ENCODE peak calls at places on chromosome 20, in eight cellular contexts. Z, E, Y, U, M, O, D and V are unnamed samples.

GRCh38 chr20:8400461-8400860 is 268.4 kb downstream of the PLCB1 start:
- DNase-seq in E (no peak), Y (no peak), D (no peak), Z (no peak), O (no peak), M (no peak), U (no peak), V (no peak)

GRCh38 chr20:3663858-3664257 is 659 bp upstream of the GFRA4 start:
- DNase-seq in M (no peak), D (no peak), E (no peak), U (no peak), O (no peak), Z (no peak), Y (no peak), V (no peak)

GRCh38 chr20:3452690-3453089 is 18.1 kb upstream of the ATRN start:
- DNase-seq in M (no peak), O (no peak), Z (no peak), D (no peak), U (no peak), Y (no peak), E (no peak), V (no peak)

GRCh38 chr20:9390441-9390840 is 123.9 kb upstream of the LAMP5 start:
- DNase-seq in U (no peak), Z (no peak), O (no peak), Y (no peak), E (no peak), D (no peak), M (no peak), V (no peak)

GRCh38 chr20:52978851-52979250 is 6.7 kb downstream of the TSHZ2 start:
- DNase-seq in E (no peak), U (no peak), O (no peak), Y (no peak), M (no peak), Z (no peak), D (no peak), V (no peak)

GRCh38 chr20:46118481-46119020 is 437 bp downstream of the CD40 start:
- DNase-seq in D (peak; percentile 27), O (no peak), U (peak; percentile 40), Y (no peak), Z (peak; percentile 50), M (peak; percentile 66), E (no peak), V (peak; percentile 33)

GRCh38 chr20:53660078-53660909 is 66.7 kb upstream of the ZNF217 start:
- DNase-seq in O (peak; percentile 27), Z (peak; percentile 68), E (no peak), U (no peak), D (peak; percentile 44), M (no peak), Y (no peak), V (no peak)

GRCh38 chr20:4555188-4555893 is 166.4 kb upstream of the PRND start:
- DNase-seq in O (no peak), Y (no peak), U (no peak), Z (no peak), M (no peak), E (no peak), D (no peak), V (peak; percentile 25)

GRCh38 chr20:22430154-22430745 is 154.1 kb downstream of the FOXA2 start:
- DNase-seq in Z (no peak), U (no peak), D (no peak), E (no peak), M (no peak), O (no peak), Y (no peak), V (no peak)

GRCh38 chr20:53910312-53911002 is 159.9 kb downstream of the BCAS1 start:
- DNase-seq in E (no peak), Y (no peak), O (no peak), D (no peak), Z (no peak), U (no peak), M (peak; percentile 28), V (no peak)

GRCh38 chr20:20683922-20684321 is 28.5 kb downstream of the RALGAPA2 start:
- DNase-seq in Y (no peak), U (no peak), E (no peak), Z (no peak), M (no peak), O (no peak), D (no peak), V (no peak)

GRCh38 chr20:63172726-63173125 is 43.2 kb downstream of the YTHDF1 start:
- DNase-seq in U (no peak), M (no peak), Y (no peak), E (no peak), Z (no peak), O (no peak), D (no peak), V (no peak)

GRCh38 chr20:34066476-34067090 is 45.5 kb downstream of the EIF2S2 start:
- DNase-seq in U (no peak), Y (no peak), Z (no peak), D (no peak), M (no peak), E (no peak), O (no peak), V (peak; percentile 28)

GRCh38 chr20:19370076-19371075 is 157.9 kb downstream of the SLC24A3 start:
- DNase-seq in E (no peak), M (no peak), Y (no peak), D (no peak), U (no peak), Z (no peak), O (no peak), V (no peak)

GRCh38 chr20:56582557-56582956 is 46.5 kb upstream of the TFAP2C start:
- DNase-seq in Y (no peak), U (no peak), M (no peak), O (no peak), D (no peak), Z (no peak), E (no peak), V (no peak)

GRCh38 chr20:56581701-56582100 is 47.4 kb upstream of the TFAP2C start:
- DNase-seq in E (no peak), Z (no peak), Y (no peak), U (no peak), O (no peak), M (no peak), D (no peak), V (no peak)

GRCh38 chr20:56579261-56579660 is 46.2 kb downstream of the FAM209B start:
- DNase-seq in Z (no peak), D (peak; percentile 52), Y (no peak), U (no peak), O (no peak), M (no peak), E (no peak), V (no peak)

GRCh38 chr20:56575961-56576360 is 42.9 kb downstream of the FAM209B start:
- DNase-seq in M (no peak), O (no peak), U (no peak), E (no peak), D (no peak), Z (no peak), Y (no peak), V (no peak)

DNA sequence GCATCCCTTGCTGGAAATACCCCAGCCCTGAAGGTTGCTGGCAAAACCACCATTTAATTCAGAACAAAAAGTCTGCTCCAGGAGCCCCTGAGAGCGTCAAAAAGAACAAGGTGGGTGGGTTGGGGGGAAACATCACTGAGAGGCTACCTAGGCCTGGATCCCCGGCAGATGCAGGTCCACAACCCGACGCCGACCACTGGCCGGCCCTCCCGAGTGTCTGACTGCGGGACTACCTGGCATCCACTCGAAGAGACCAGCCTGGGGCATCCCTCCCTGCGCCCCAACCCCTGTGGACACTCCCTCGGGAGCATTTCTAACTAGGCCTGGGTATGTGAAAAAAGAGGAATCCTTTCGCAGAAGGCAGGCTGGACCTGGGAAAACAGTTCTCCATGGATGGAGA is 47.2 kb downstream of the FAM209B start:
- DNase-seq in U (no peak), O (no peak), E (no peak), Y (no peak), D (no peak), M (no peak), Z (no peak), V (no peak)
- H3K4me1 ChIP-seq in U (no peaks in the 10 kb centered on the region), O (no peaks in the 10 kb centered on the region), E (no peaks in the 10 kb centered on the region), Y (no peaks in the 10 kb centered on the region), D (peaks cover 14% of the 10 kb centered on the region), M (no peaks in the 10 kb centered on the region), Z (no peaks in the 10 kb centered on the region), V (no peaks in the 10 kb centered on the region)

DNA sequence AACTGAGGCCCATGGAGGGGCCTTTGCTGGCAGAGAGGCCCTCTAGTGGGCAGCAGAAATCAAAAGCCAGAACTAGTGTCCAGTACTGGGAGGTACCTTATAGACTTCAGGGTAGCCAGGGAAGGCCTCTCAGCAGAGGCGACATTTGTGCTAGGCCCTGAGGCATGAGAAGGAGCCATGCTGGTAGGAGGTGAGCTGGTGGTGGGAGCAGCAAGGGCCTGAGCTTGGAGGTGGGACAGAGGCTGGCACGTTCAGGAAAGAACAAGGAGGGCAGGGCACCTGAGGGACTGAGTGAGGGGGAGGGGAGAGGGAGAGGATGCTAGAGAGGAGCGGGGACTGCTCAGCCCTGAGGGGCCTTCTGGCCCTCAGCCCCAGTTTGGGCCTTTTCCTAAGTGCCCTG is 36.6 kb downstream of the DLGAP4 start:
- DNase-seq in D (no peak), M (no peak), O (no peak), Y (no peak), Z (no peak), U (no peak), E (no peak), V (no peak)
- TF ChIP-seq CTCF in D (no peak), M (no peak), O (no peak), Y (no peak), Z (no peak), U (no peak), E (no peak), V (no peak)

GRCh38 chr20:47432251-47433210 is 69.2 kb upstream of the NCOA3 start:
- DNase-seq in E (no peak), U (no peak), Y (no peak), Z (no peak), D (no peak), M (peak; percentile 62), O (no peak), V (no peak)
- H3K27ac ChIP-seq in E (no peak overlapping the region), U (no peak overlapping the region), Y (no peak overlapping the region), Z (no peak overlapping the region), D (no peak overlapping the region), M (no peak overlapping the region), O (no peak overlapping the region), V (no peak overlapping the region)

GRCh38 chr20:47532002-47532401 is 30.3 kb downstream of the NCOA3 start:
- DNase-seq in O (no peak), D (no peak), Z (no peak), Y (no peak), E (no peak), M (no peak), U (no peak), V (no peak)

GRCh38 chr20:47534405-47534804 is 32.7 kb downstream of the NCOA3 start:
- DNase-seq in M (no peak), Y (no peak), U (no peak), E (no peak), D (no peak), Z (no peak), O (no peak), V (no peak)

GRCh38 chr20:47535088-47535487 is 33.4 kb downstream of the NCOA3 start:
- DNase-seq in O (no peak), D (no peak), E (no peak), U (no peak), M (no peak), Y (no peak), Z (no peak), V (no peak)

GRCh38 chr20:47531468-47531867 is 29.8 kb downstream of the NCOA3 start:
- DNase-seq in M (no peak), E (no peak), O (no peak), D (no peak), U (no peak), Z (no peak), Y (no peak), V (no peak)

GRCh38 chr20:47533518-47534062 is 31.9 kb downstream of the NCOA3 start:
- DNase-seq in E (no peak), Y (no peak), Z (no peak), D (no peak), U (no peak), M (no peak), O (no peak), V (no peak)
- H3K4me1 ChIP-seq in E (no peaks in the 10 kb centered on the region), Y (peaks cover 3% of the 10 kb centered on the region), Z (peaks cover 19% of the 10 kb centered on the region), D (no peaks in the 10 kb centered on the region), U (peaks cover 44% of the 10 kb centered on the region), M (no peaks in the 10 kb centered on the region), O (no peaks in the 10 kb centered on the region), V (peaks cover 4% of the 10 kb centered on the region)